ENCODE peak calls at places on chromosomes 5 and 9, in four cellular contexts. T is body of pancreas, F is IMR-90, W is endothelial cell of umbilical vein. Y is an unnamed sample.

GRCh38 chr9:127083133-127083532 is 39.3 kb downstream of the ANGPTL2 start:
- DNase-seq in W (no peak), F (no peak), T (no peak), Y (no peak)

GRCh38 chr9:27110181-27110580 is 1.2 kb downstream of the TEK start:
- DNase-seq in T (no peak), W (peak; percentile 65), F (no peak), Y (no peak)

GRCh38 chr5:1463326-1464095 is 18.3 kb upstream of the SLC6A3 start:
- DNase-seq in W (no peak), T (no peak), F (no peak), Y (no peak)

GRCh38 chr5:74016373-74016772 is 390.4 kb downstream of the ARHGEF28 start:
- DNase-seq in T (no peak), W (no peak), F (no peak), Y (peak; percentile 7)

GRCh38 chr5:83567741-83568530 is 96.4 kb downstream of the VCAN start:
- DNase-seq in T (no peak), F (peak; percentile 93), W (peak; percentile 24), Y (no peak)

GRCh38 chr5:120806132-120806531 is 342.0 kb downstream of the PRR16 start:
- DNase-seq in T (no peak), F (peak; percentile 56), W (no peak), Y (no peak)

GRCh38 chr5:147617191-147617606 is 107.3 kb upstream of the DPYSL3 start:
- DNase-seq in F (peak; percentile 4), W (no peak), T (no peak), Y (no peak)

GRCh38 chr9:19074836-19075235 is 25.6 kb downstream of the RRAGA start:
- DNase-seq in W (peak; percentile 59), F (peak; percentile 22), T (no peak), Y (no peak)

GRCh38 chr9:136644593-136645342 is 17.9 kb upstream of the EGFL7 start:
- DNase-seq in T (no peak), W (peak; percentile 88), F (peak; percentile 28), Y (no peak)

GRCh38 chr5:156137482-156137881 is 189.5 kb upstream of the SGCD start:
- DNase-seq in W (no peak), F (peak; percentile 10), T (no peak), Y (no peak)

GRCh38 chr5:154830596-154830995 is 19.8 kb downstream of the FAXDC2 start:
- DNase-seq in F (no peak), T (no peak), W (no peak), Y (no peak)

GRCh38 chr5:135704616-135705015 is 125.8 kb upstream of the CXCL14 start:
- DNase-seq in W (no peak), T (no peak), F (no peak), Y (no peak)

GRCh38 chr5:120613729-120614128 is 149.6 kb downstream of the PRR16 start:
- DNase-seq in W (no peak), T (no peak), F (no peak), Y (no peak)

GRCh38 chr9:120385606-120386389 is 194.2 kb downstream of the CDK5RAP2 start:
- DNase-seq in F (no peak), T (no peak), W (no peak), Y (no peak)

GRCh38 chr9:111937301-111937700 is 40.7 kb downstream of the UGCG start:
- DNase-seq in W (no peak), F (no peak), T (no peak), Y (no peak)

GRCh38 chr9:22039258-22039657 is 30.2 kb upstream of the CDKN2B start:
- DNase-seq in T (no peak), F (no peak), W (no peak), Y (no peak)

GRCh38 chr9:128621730-128622455 is 34.8 kb downstream of the DYNC2I2 start:
- DNase-seq in W (no peak), F (no peak), T (no peak), Y (no peak)

GRCh38 chr5:16902846-16903245 is 33.2 kb downstream of the MYO10 start:
- DNase-seq in W (no peak), F (no peak), T (peak; percentile 62), Y (no peak)

GRCh38 chr5:77494935-77495334 is 2.8 kb upstream of the WDR41 start:
- DNase-seq in T (no peak), F (no peak), W (no peak), Y (no peak)

GRCh38 chr5:111748304-111748763 is 8.7 kb downstream of the NREP start:
- DNase-seq in T (no peak), W (peak; percentile 95), F (peak; percentile 91), Y (no peak)

GRCh38 chr5:148452499-148453193 is 68.9 kb downstream of the FBXO38 start:
- DNase-seq in T (no peak), W (no peak), F (no peak), Y (no peak)

DNA sequence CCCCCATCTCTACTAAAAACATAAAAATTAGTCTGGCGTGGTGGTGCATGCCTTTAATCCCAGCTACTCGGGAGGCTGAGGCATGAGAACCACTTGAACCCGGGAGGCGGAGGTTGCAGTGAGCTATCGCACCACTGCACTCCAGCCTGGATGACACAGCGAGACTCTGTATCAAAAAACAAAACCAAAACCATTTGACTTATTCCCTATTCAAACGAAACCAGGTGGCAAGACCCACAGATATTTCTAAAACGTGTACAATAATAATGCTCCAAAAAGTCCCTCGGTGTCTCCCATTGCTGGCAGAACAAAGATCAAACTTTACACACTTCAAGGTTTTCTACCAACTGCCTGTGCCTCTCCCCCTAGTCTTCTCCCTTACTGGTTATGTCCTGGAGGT is 29.8 kb downstream of the HMGCR start:
- DNase-seq in W (no peak), T (no peak), F (no peak), Y (no peak)
- TF ChIP-seq POLR2A in W (no peak), T (no peak), F (no peak), Y (no peak)

GRCh38 chr5:126776499-126777256 is at the start of gene LMNB1:
- DNase-seq in T (peak; percentile 94), F (peak; percentile 94), W (peak; percentile 95), Y (peak; percentile 95)

GRCh38 chr5:126778675-126779403 is 1.9 kb downstream of the LMNB1 start:
- DNase-seq in T (no peak), F (no peak), W (no peak), Y (peak; percentile 78)

GRCh38 chr5:126777257-126777973 is 479 bp downstream of the LMNB1 start:
- DNase-seq in W (peak; percentile 72), T (peak; percentile 70), F (peak; percentile 61), Y (peak; percentile 78)

GRCh38 chr5:126780165-126780827 is 3.4 kb downstream of the LMNB1 start:
- DNase-seq in F (peak; percentile 81), W (peak; percentile 56), T (peak; percentile 44), Y (peak; percentile 74)

DNA sequence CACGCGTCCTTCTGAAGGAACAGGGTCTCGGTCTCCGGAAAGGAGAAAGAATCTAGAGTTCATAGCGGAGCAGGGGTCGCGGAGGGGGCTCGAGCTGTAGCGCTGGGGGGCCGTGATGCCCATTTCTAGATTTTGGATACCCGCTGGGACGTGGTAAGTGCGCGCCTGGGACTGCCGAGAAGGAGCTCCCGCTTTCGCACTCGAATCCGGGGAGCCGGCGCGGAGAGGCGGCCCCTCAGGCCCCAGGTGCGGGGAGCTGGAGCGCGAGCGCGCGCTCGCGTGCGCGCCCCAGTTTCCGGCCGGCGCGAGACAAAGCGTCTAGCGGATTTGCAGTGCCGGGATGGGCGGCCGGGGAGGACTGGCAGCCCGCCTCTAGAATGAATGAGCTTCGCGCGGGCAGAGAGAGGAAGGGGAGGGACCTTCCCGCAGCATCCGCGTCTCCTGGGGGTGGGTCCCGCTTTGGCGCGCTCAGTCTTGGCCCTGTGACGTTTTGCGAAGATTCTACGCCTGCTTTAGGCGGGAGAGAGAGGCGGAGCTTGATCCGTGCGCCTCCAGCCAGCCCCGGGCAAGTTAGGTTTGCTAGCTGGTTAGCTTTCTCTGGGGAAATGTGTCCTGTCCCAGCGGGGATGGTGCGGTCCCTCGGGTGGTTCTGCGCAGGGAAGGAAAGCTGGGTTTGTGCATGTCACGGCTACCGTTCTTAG is 1.2 kb downstream of the LMNB1 start:
- DNase-seq in T (peak; percentile 70), W (peak; percentile 98), F (peak; percentile 95), Y (peak; percentile 97)
- TF ChIP-seq POLR2A in T (no peak), W (peak; percentile 95), F (peak; percentile 39), Y (peak; percentile 92)

DNA sequence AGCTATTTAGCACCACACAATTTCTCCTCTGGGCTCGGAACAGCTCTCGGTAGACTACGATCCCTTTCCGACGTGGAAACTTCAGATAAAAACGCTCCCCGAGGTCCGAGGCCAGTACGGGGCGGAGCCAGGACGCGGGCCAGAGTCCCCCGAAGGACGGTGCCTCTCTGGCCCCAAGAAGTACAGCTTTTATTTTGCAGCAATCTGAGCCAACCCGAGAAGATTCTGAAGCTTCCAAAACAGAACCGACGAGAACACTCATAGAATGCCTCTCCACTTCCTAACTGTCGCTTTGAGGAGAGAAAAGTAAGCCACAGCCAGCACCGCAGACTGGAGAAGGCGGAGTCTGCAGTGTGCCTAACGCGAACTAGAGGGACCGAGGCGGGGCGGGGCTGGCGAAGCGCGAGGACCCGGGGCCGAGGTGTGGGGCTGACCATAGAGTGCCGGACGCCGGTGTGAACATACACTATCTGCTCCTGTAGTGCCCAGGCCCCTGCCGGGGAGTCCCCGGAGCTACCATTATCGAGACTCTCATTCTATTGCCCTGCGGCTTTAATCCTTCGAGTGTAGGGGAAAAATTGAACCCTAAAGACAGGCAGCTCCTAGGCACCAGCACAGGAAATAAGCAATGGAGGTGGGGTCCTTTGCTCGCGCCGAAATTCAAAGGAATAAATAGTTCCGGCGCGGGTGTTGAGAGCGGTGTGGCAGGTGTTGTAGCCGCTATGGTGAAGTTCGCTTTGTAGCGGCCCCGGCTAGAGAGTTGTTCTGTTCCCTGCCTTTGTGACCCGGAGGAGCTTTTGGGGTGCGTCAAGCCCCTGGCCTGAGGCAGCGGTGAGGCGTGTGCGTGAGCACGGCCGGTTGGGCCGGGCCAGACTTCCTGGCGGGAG is at the start of gene SMC2:
- DNase-seq in W (peak; percentile 95), T (peak; percentile 91), F (peak; percentile 84), Y (peak; percentile 94)
- TF ChIP-seq POLR2A in W (peak; percentile 88), T (peak; percentile 91), F (peak; percentile 81), Y (peak; percentile 94)

GRCh38 chr5:151447174-151448037 is at the start of gene SLC36A1:
- DNase-seq in F (peak; percentile 86), T (peak; percentile 96), W (peak; percentile 89), Y (peak; percentile 97)
- TF ChIP-seq POLR2A in F (peak; percentile 41), T (peak; percentile 64), W (peak; percentile 64), Y (peak; percentile 62)

DNA sequence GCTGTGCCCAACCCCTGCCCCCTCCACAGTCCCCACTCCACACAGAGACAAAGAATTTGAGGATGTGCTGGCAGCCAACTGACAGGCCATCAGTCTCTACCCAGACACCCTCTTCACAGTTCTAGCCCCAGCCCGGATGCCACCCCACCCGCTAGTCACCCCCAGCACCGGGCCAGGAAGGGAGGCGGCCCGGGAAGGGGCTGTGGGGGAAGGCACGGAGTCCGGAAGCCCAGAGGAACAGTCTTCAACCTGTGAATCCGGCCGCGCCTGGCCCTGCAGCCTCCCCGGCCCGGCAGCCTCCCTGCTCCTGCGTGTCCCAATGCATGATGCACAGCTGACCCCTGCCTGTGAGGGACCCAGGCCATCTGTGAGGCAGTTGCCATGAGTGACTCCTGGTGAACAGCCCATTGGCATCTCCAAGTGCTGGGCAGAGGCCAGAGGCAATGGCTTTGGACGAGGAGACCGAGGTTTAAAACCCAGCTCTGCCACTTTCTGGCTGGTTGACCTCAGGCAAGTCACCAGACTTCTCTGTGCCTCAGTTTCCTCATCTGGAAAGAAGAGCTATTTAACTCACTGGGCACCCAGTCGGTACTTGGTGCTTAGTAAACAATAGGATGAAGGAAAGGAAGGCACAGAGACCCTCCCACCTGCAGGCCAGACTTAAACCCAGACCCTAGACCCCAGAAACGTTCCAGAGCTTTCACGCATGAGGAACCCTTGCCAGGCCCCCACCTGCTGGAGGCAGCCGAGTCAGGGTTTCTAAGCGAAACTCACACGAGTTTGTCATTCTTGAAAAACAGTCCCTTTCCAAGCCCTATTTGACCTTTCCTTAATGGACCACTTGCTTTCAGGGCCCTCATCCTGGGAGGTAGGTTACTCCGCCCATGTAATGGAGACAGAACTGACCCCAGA is 30.9 kb downstream of the NDUFA8 start:
- DNase-seq in W (no peak), T (no peak), F (no peak), Y (no peak)
- TF ChIP-seq POLR2A in W (no peak), T (no peak), F (no peak), Y (no peak)